ENCODE peak calls at places on chromosomes 13 and 19, in five cellular contexts. One of them, this sample, is unnamed.

GRCh38 chr19:1935484-1936208 is 5.3 kb upstream of the CSNK1G2 start:
- DNase-seq in AG04450: no peak
- DNase-seq in GM10248: no peak
- DNase-seq in HEK293T: no peak
- DNase-seq in activated CD8-positive, alpha-beta memory T cell treated with anti-CD3 and anti-CD28 coated beads, Interleukin-2, amount 10 ng/mL, durations not matched to agents 7 days and 5 days: no peak
- DNase-seq in this sample: no peak

GRCh38 chr13:112213467-112214245 is 146.7 kb downstream of the SOX1 start:
- DNase-seq in GM10248: no peak
- DNase-seq in HEK293T: peak
- DNase-seq in AG04450: no peak
- DNase-seq in activated CD8-positive, alpha-beta memory T cell treated with anti-CD3 and anti-CD28 coated beads, Interleukin-2, amount 10 ng/mL, durations not matched to agents 7 days and 5 days: no peak
- DNase-seq in this sample: no peak

GRCh38 chr19:28475525-28475924 is 737.4 kb downstream of the UQCRFS1 start:
- DNase-seq in GM10248: no peak
- DNase-seq in HEK293T: no peak
- DNase-seq in AG04450: no peak
- DNase-seq in activated CD8-positive, alpha-beta memory T cell treated with anti-CD3 and anti-CD28 coated beads, Interleukin-2, amount 10 ng/mL, durations not matched to agents 7 days and 5 days: no peak
- DNase-seq in this sample: no peak

GRCh38 chr13:96542986-96543385 is 451.3 kb downstream of the OXGR1 start:
- DNase-seq in HEK293T: no peak
- DNase-seq in GM10248: no peak
- DNase-seq in AG04450: no peak
- DNase-seq in activated CD8-positive, alpha-beta memory T cell treated with anti-CD3 and anti-CD28 coated beads, Interleukin-2, amount 10 ng/mL, durations not matched to agents 7 days and 5 days: no peak
- DNase-seq in this sample: no peak

GRCh38 chr19:48962029-48962848 is 2.9 kb upstream of the FTL start:
- DNase-seq in HEK293T: no peak
- DNase-seq in activated CD8-positive, alpha-beta memory T cell treated with anti-CD3 and anti-CD28 coated beads, Interleukin-2, amount 10 ng/mL, durations not matched to agents 7 days and 5 days: peak
- DNase-seq in GM10248: peak
- DNase-seq in AG04450: no peak
- DNase-seq in this sample: no peak

GRCh38 chr19:48754950-48755645 is at the start of gene FGF21:
- DNase-seq in AG04450: no peak
- DNase-seq in HEK293T: no peak
- DNase-seq in activated CD8-positive, alpha-beta memory T cell treated with anti-CD3 and anti-CD28 coated beads, Interleukin-2, amount 10 ng/mL, durations not matched to agents 7 days and 5 days: no peak
- DNase-seq in GM10248: no peak
- DNase-seq in this sample: no peak

GRCh38 chr13:99043700-99044300 is 65.9 kb upstream of the DOCK9 start:
- DNase-seq in activated CD8-positive, alpha-beta memory T cell treated with anti-CD3 and anti-CD28 coated beads, Interleukin-2, amount 10 ng/mL, durations not matched to agents 7 days and 5 days: no peak
- DNase-seq in HEK293T: no peak
- DNase-seq in AG04450: no peak
- DNase-seq in GM10248: no peak
- DNase-seq in this sample: no peak

GRCh38 chr19:16722591-16722990 is 2.9 kb downstream of the NWD1 start:
- DNase-seq in GM10248: no peak
- DNase-seq in AG04450: no peak
- DNase-seq in activated CD8-positive, alpha-beta memory T cell treated with anti-CD3 and anti-CD28 coated beads, Interleukin-2, amount 10 ng/mL, durations not matched to agents 7 days and 5 days: no peak
- DNase-seq in HEK293T: no peak
- DNase-seq in this sample: no peak

GRCh38 chr13:91567485-91568207 is 169.2 kb downstream of the GPC5 start:
- DNase-seq in AG04450: no peak
- DNase-seq in HEK293T: no peak
- DNase-seq in activated CD8-positive, alpha-beta memory T cell treated with anti-CD3 and anti-CD28 coated beads, Interleukin-2, amount 10 ng/mL, durations not matched to agents 7 days and 5 days: no peak
- DNase-seq in GM10248: no peak
- DNase-seq in this sample: no peak

GRCh38 chr19:14119644-14120496 is 2.3 kb upstream of the PRKACA start:
- DNase-seq in HEK293T: no peak
- DNase-seq in activated CD8-positive, alpha-beta memory T cell treated with anti-CD3 and anti-CD28 coated beads, Interleukin-2, amount 10 ng/mL, durations not matched to agents 7 days and 5 days: no peak
- DNase-seq in AG04450: no peak
- DNase-seq in GM10248: no peak
- DNase-seq in this sample: no peak

GRCh38 chr19:30159636-30160035 is 212.5 kb upstream of the ZNF536 start:
- DNase-seq in HEK293T: no peak
- DNase-seq in activated CD8-positive, alpha-beta memory T cell treated with anti-CD3 and anti-CD28 coated beads, Interleukin-2, amount 10 ng/mL, durations not matched to agents 7 days and 5 days: peak
- DNase-seq in AG04450: no peak
- DNase-seq in GM10248: no peak
- DNase-seq in this sample: no peak

GRCh38 chr13:35729926-35730627 is 253.6 kb upstream of the MAB21L1 start:
- DNase-seq in HEK293T: no peak
- DNase-seq in AG04450: no peak
- DNase-seq in GM10248: no peak
- DNase-seq in activated CD8-positive, alpha-beta memory T cell treated with anti-CD3 and anti-CD28 coated beads, Interleukin-2, amount 10 ng/mL, durations not matched to agents 7 days and 5 days: no peak
- DNase-seq in this sample: no peak

GRCh38 chr13:95677564-95678386 is 836 bp downstream of the DNAJC3 start:
- DNase-seq in AG04450: no peak
- DNase-seq in activated CD8-positive, alpha-beta memory T cell treated with anti-CD3 and anti-CD28 coated beads, Interleukin-2, amount 10 ng/mL, durations not matched to agents 7 days and 5 days: no peak
- DNase-seq in GM10248: no peak
- DNase-seq in HEK293T: peak
- DNase-seq in this sample: no peak

GRCh38 chr19:1049106-1049505 is 9.2 kb downstream of the ABCA7 start:
- DNase-seq in AG04450: no peak
- DNase-seq in HEK293T: no peak
- DNase-seq in GM10248: no peak
- DNase-seq in activated CD8-positive, alpha-beta memory T cell treated with anti-CD3 and anti-CD28 coated beads, Interleukin-2, amount 10 ng/mL, durations not matched to agents 7 days and 5 days: no peak
- DNase-seq in this sample: no peak

GRCh38 chr19:10816691-10817090 is 19.3 kb downstream of the TMED1 start:
- DNase-seq in activated CD8-positive, alpha-beta memory T cell treated with anti-CD3 and anti-CD28 coated beads, Interleukin-2, amount 10 ng/mL, durations not matched to agents 7 days and 5 days: no peak
- DNase-seq in GM10248: no peak
- DNase-seq in HEK293T: no peak
- DNase-seq in AG04450: no peak
- DNase-seq in this sample: no peak

GRCh38 chr13:27917121-27917947 is 2.5 kb upstream of the PDX1 start:
- DNase-seq in HEK293T: peak
- DNase-seq in GM10248: peak
- DNase-seq in AG04450: no peak
- DNase-seq in activated CD8-positive, alpha-beta memory T cell treated with anti-CD3 and anti-CD28 coated beads, Interleukin-2, amount 10 ng/mL, durations not matched to agents 7 days and 5 days: no peak
- DNase-seq in this sample: no peak

GRCh38 chr13:38804061-38804460 is 117.2 kb downstream of the FREM2 start:
- DNase-seq in AG04450: no peak
- DNase-seq in GM10248: no peak
- DNase-seq in activated CD8-positive, alpha-beta memory T cell treated with anti-CD3 and anti-CD28 coated beads, Interleukin-2, amount 10 ng/mL, durations not matched to agents 7 days and 5 days: no peak
- DNase-seq in HEK293T: no peak
- DNase-seq in this sample: no peak

GRCh38 chr13:27822873-27823311 is 30.6 kb downstream of the GSX1 start:
- DNase-seq in activated CD8-positive, alpha-beta memory T cell treated with anti-CD3 and anti-CD28 coated beads, Interleukin-2, amount 10 ng/mL, durations not matched to agents 7 days and 5 days: no peak
- DNase-seq in GM10248: no peak
- DNase-seq in HEK293T: no peak
- DNase-seq in AG04450: no peak
- DNase-seq in this sample: no peak

GRCh38 chr13:36360863-36361262 is 14.7 kb upstream of the SPART start:
- DNase-seq in AG04450: no peak
- DNase-seq in GM10248: no peak
- DNase-seq in HEK293T: no peak
- DNase-seq in activated CD8-positive, alpha-beta memory T cell treated with anti-CD3 and anti-CD28 coated beads, Interleukin-2, amount 10 ng/mL, durations not matched to agents 7 days and 5 days: no peak
- DNase-seq in this sample: no peak

GRCh38 chr19:3983936-3984583 is 1.2 kb downstream of the EEF2 start:
- DNase-seq in AG04450: no peak
- DNase-seq in GM10248: no peak
- DNase-seq in HEK293T: no peak
- DNase-seq in activated CD8-positive, alpha-beta memory T cell treated with anti-CD3 and anti-CD28 coated beads, Interleukin-2, amount 10 ng/mL, durations not matched to agents 7 days and 5 days: peak
- DNase-seq in this sample: no peak

GRCh38 chr19:55688422-55689218 is 13.6 kb downstream of the EPN1 start:
- DNase-seq in HEK293T: no peak
- DNase-seq in AG04450: no peak
- DNase-seq in activated CD8-positive, alpha-beta memory T cell treated with anti-CD3 and anti-CD28 coated beads, Interleukin-2, amount 10 ng/mL, durations not matched to agents 7 days and 5 days: no peak
- DNase-seq in GM10248: no peak
- DNase-seq in this sample: no peak